ENCODE peak calls at places on chromosomes 11 and 22, in five cellular contexts. One of them, this sample, is unnamed.

GRCh38 chr11:293852-294661 is 5.1 kb downstream of the PGGHG start:
- DNase-seq in stimulated activated CD4-positive, alpha-beta T cell treated with anti-CD3 and anti-CD28 coated beads, Interleukin-12 subunit alpha, Interleukin-12 subunit beta, amount 100 ng/mL, for 4 hours: no peak
- DNase-seq in heart left ventricle: no peak
- DNase-seq in foreskin keratinocyte: no peak
- DNase-seq in fibroblast of lung: no peak
- DNase-seq in this sample: no peak

GRCh38 chr22:20062766-20063083 is 17.3 kb upstream of the DGCR8 start:
- DNase-seq in stimulated activated CD4-positive, alpha-beta T cell treated with anti-CD3 and anti-CD28 coated beads, Interleukin-12 subunit alpha, Interleukin-12 subunit beta, amount 100 ng/mL, for 4 hours: no peak
- DNase-seq in heart left ventricle: no peak
- DNase-seq in foreskin keratinocyte: peak
- DNase-seq in fibroblast of lung: peak
- DNase-seq in this sample: no peak

GRCh38 chr11:18321622-18321990 is 334 bp downstream of the HPS5 start:
- DNase-seq in stimulated activated CD4-positive, alpha-beta T cell treated with anti-CD3 and anti-CD28 coated beads, Interleukin-12 subunit alpha, Interleukin-12 subunit beta, amount 100 ng/mL, for 4 hours: no peak
- DNase-seq in heart left ventricle: no peak
- DNase-seq in foreskin keratinocyte: no peak
- DNase-seq in fibroblast of lung: no peak
- DNase-seq in this sample: no peak

GRCh38 chr11:32068134-32068533 is 22.7 kb upstream of the RCN1 start:
- DNase-seq in stimulated activated CD4-positive, alpha-beta T cell treated with anti-CD3 and anti-CD28 coated beads, Interleukin-12 subunit alpha, Interleukin-12 subunit beta, amount 100 ng/mL, for 4 hours: no peak
- DNase-seq in heart left ventricle: no peak
- DNase-seq in foreskin keratinocyte: no peak
- DNase-seq in fibroblast of lung: peak
- DNase-seq in this sample: no peak

GRCh38 chr11:34356918-34357645 is 728 bp downstream of the ABTB2 start:
- DNase-seq in stimulated activated CD4-positive, alpha-beta T cell treated with anti-CD3 and anti-CD28 coated beads, Interleukin-12 subunit alpha, Interleukin-12 subunit beta, amount 100 ng/mL, for 4 hours: peak
- DNase-seq in heart left ventricle: peak
- DNase-seq in foreskin keratinocyte: peak
- DNase-seq in fibroblast of lung: peak
- DNase-seq in this sample: peak

GRCh38 chr11:968822-969221 is 43.2 kb downstream of the AP2A2 start:
- DNase-seq in stimulated activated CD4-positive, alpha-beta T cell treated with anti-CD3 and anti-CD28 coated beads, Interleukin-12 subunit alpha, Interleukin-12 subunit beta, amount 100 ng/mL, for 4 hours: no peak
- DNase-seq in heart left ventricle: no peak
- DNase-seq in foreskin keratinocyte: no peak
- DNase-seq in fibroblast of lung: no peak
- DNase-seq in this sample: no peak

GRCh38 chr11:82398300-82398815 is 335.3 kb downstream of the FAM181B start:
- DNase-seq in stimulated activated CD4-positive, alpha-beta T cell treated with anti-CD3 and anti-CD28 coated beads, Interleukin-12 subunit alpha, Interleukin-12 subunit beta, amount 100 ng/mL, for 4 hours: no peak
- DNase-seq in heart left ventricle: no peak
- DNase-seq in foreskin keratinocyte: no peak
- DNase-seq in fibroblast of lung: no peak
- DNase-seq in this sample: no peak

GRCh38 chr22:17501679-17502285 is 61.5 kb upstream of the SLC25A18 start:
- DNase-seq in stimulated activated CD4-positive, alpha-beta T cell treated with anti-CD3 and anti-CD28 coated beads, Interleukin-12 subunit alpha, Interleukin-12 subunit beta, amount 100 ng/mL, for 4 hours: no peak
- DNase-seq in heart left ventricle: peak
- DNase-seq in foreskin keratinocyte: peak
- DNase-seq in fibroblast of lung: peak
- DNase-seq in this sample: peak

GRCh38 chr11:108891909-108892511 is 227.1 kb downstream of the DDX10 start:
- DNase-seq in stimulated activated CD4-positive, alpha-beta T cell treated with anti-CD3 and anti-CD28 coated beads, Interleukin-12 subunit alpha, Interleukin-12 subunit beta, amount 100 ng/mL, for 4 hours: no peak
- DNase-seq in heart left ventricle: no peak
- DNase-seq in foreskin keratinocyte: no peak
- DNase-seq in fibroblast of lung: no peak
- DNase-seq in this sample: no peak

GRCh38 chr11:131910491-131911387 is 540.3 kb downstream of the NTM start:
- DNase-seq in stimulated activated CD4-positive, alpha-beta T cell treated with anti-CD3 and anti-CD28 coated beads, Interleukin-12 subunit alpha, Interleukin-12 subunit beta, amount 100 ng/mL, for 4 hours: no peak
- DNase-seq in heart left ventricle: no peak
- DNase-seq in foreskin keratinocyte: peak
- DNase-seq in fibroblast of lung: peak
- DNase-seq in this sample: no peak

GRCh38 chr11:47152953-47153950 is 23.4 kb downstream of the ARFGAP2 start:
- DNase-seq in stimulated activated CD4-positive, alpha-beta T cell treated with anti-CD3 and anti-CD28 coated beads, Interleukin-12 subunit alpha, Interleukin-12 subunit beta, amount 100 ng/mL, for 4 hours: peak
- DNase-seq in heart left ventricle: peak
- DNase-seq in foreskin keratinocyte: peak
- DNase-seq in fibroblast of lung: peak
- DNase-seq in this sample: peak

GRCh38 chr11:31069447-31070205 is 299.9 kb downstream of the DCDC1 start:
- DNase-seq in stimulated activated CD4-positive, alpha-beta T cell treated with anti-CD3 and anti-CD28 coated beads, Interleukin-12 subunit alpha, Interleukin-12 subunit beta, amount 100 ng/mL, for 4 hours: no peak
- DNase-seq in heart left ventricle: no peak
- DNase-seq in foreskin keratinocyte: no peak
- DNase-seq in fibroblast of lung: peak
- DNase-seq in this sample: no peak

GRCh38 chr11:29258411-29258810 is 758.4 kb downstream of the KCNA4 start:
- DNase-seq in stimulated activated CD4-positive, alpha-beta T cell treated with anti-CD3 and anti-CD28 coated beads, Interleukin-12 subunit alpha, Interleukin-12 subunit beta, amount 100 ng/mL, for 4 hours: no peak
- DNase-seq in heart left ventricle: no peak
- DNase-seq in foreskin keratinocyte: no peak
- DNase-seq in fibroblast of lung: no peak
- DNase-seq in this sample: no peak

GRCh38 chr22:20606041-20606783 is 98.8 kb downstream of the MED15 start:
- DNase-seq in stimulated activated CD4-positive, alpha-beta T cell treated with anti-CD3 and anti-CD28 coated beads, Interleukin-12 subunit alpha, Interleukin-12 subunit beta, amount 100 ng/mL, for 4 hours: peak
- DNase-seq in heart left ventricle: no peak
- DNase-seq in foreskin keratinocyte: peak
- DNase-seq in fibroblast of lung: peak
- DNase-seq in this sample: peak

GRCh38 chr11:18723991-18724390 is 2.0 kb downstream of the IGSF22 start:
- DNase-seq in stimulated activated CD4-positive, alpha-beta T cell treated with anti-CD3 and anti-CD28 coated beads, Interleukin-12 subunit alpha, Interleukin-12 subunit beta, amount 100 ng/mL, for 4 hours: no peak
- DNase-seq in heart left ventricle: no peak
- DNase-seq in foreskin keratinocyte: no peak
- DNase-seq in fibroblast of lung: no peak
- DNase-seq in this sample: no peak

GRCh38 chr11:115153731-115154354 is 350.4 kb downstream of the CADM1 start:
- DNase-seq in stimulated activated CD4-positive, alpha-beta T cell treated with anti-CD3 and anti-CD28 coated beads, Interleukin-12 subunit alpha, Interleukin-12 subunit beta, amount 100 ng/mL, for 4 hours: no peak
- DNase-seq in heart left ventricle: no peak
- DNase-seq in foreskin keratinocyte: no peak
- DNase-seq in fibroblast of lung: no peak
- DNase-seq in this sample: no peak

GRCh38 chr11:115242982-115243381 is 261.2 kb downstream of the CADM1 start:
- DNase-seq in stimulated activated CD4-positive, alpha-beta T cell treated with anti-CD3 and anti-CD28 coated beads, Interleukin-12 subunit alpha, Interleukin-12 subunit beta, amount 100 ng/mL, for 4 hours: no peak
- DNase-seq in heart left ventricle: no peak
- DNase-seq in foreskin keratinocyte: no peak
- DNase-seq in fibroblast of lung: no peak
- DNase-seq in this sample: no peak

GRCh38 chr11:71120346-71120963 is 131.9 kb downstream of the SHANK2 start:
- DNase-seq in stimulated activated CD4-positive, alpha-beta T cell treated with anti-CD3 and anti-CD28 coated beads, Interleukin-12 subunit alpha, Interleukin-12 subunit beta, amount 100 ng/mL, for 4 hours: no peak
- DNase-seq in heart left ventricle: no peak
- DNase-seq in foreskin keratinocyte: peak
- DNase-seq in fibroblast of lung: no peak
- DNase-seq in this sample: no peak

GRCh38 chr11:27183672-27184457 is 143.2 kb downstream of the BBOX1 start:
- DNase-seq in stimulated activated CD4-positive, alpha-beta T cell treated with anti-CD3 and anti-CD28 coated beads, Interleukin-12 subunit alpha, Interleukin-12 subunit beta, amount 100 ng/mL, for 4 hours: peak
- DNase-seq in heart left ventricle: peak
- DNase-seq in foreskin keratinocyte: peak
- DNase-seq in fibroblast of lung: peak
- DNase-seq in this sample: peak

GRCh38 chr11:910589-911030 is at the start of gene CHID1:
- DNase-seq in stimulated activated CD4-positive, alpha-beta T cell treated with anti-CD3 and anti-CD28 coated beads, Interleukin-12 subunit alpha, Interleukin-12 subunit beta, amount 100 ng/mL, for 4 hours: peak
- DNase-seq in heart left ventricle: peak
- DNase-seq in foreskin keratinocyte: peak
- DNase-seq in fibroblast of lung: peak
- DNase-seq in this sample: peak

GRCh38 chr11:103532133-103532788 is 423.0 kb downstream of the DYNC2H1 start:
- DNase-seq in stimulated activated CD4-positive, alpha-beta T cell treated with anti-CD3 and anti-CD28 coated beads, Interleukin-12 subunit alpha, Interleukin-12 subunit beta, amount 100 ng/mL, for 4 hours: no peak
- DNase-seq in heart left ventricle: no peak
- DNase-seq in foreskin keratinocyte: peak
- DNase-seq in fibroblast of lung: peak
- DNase-seq in this sample: no peak

GRCh38 chr11:79439430-79439892 is 1.4 kb downstream of the TENM4 start:
- DNase-seq in stimulated activated CD4-positive, alpha-beta T cell treated with anti-CD3 and anti-CD28 coated beads, Interleukin-12 subunit alpha, Interleukin-12 subunit beta, amount 100 ng/mL, for 4 hours: no peak
- DNase-seq in heart left ventricle: peak
- DNase-seq in foreskin keratinocyte: peak
- DNase-seq in fibroblast of lung: peak
- DNase-seq in this sample: no peak

GRCh38 chr11:75233688-75234295 is 6.8 kb upstream of the TPBGL start:
- DNase-seq in stimulated activated CD4-positive, alpha-beta T cell treated with anti-CD3 and anti-CD28 coated beads, Interleukin-12 subunit alpha, Interleukin-12 subunit beta, amount 100 ng/mL, for 4 hours: no peak
- DNase-seq in heart left ventricle: peak
- DNase-seq in foreskin keratinocyte: peak
- DNase-seq in fibroblast of lung: peak
- DNase-seq in this sample: peak